ENCODE peak calls at places on chromosome 1, in ten cellular contexts. A, I, J, N, S, H, V, L, Y and C are unnamed samples.

GRCh38 chr1:17393225-17393624 is 21.2 kb downstream of the PADI6 start:
- DNase-seq in I (no peak), S (no peak), J (no peak), A (no peak), Y (no peak), V (no peak), L (no peak), H (no peak), N (no peak), C (no peak)

GRCh38 chr1:236904874-236905741 is 99.1 kb downstream of the MT1HL1 start:
- DNase-seq in Y (peak; percentile 97), H (peak; percentile 70), N (no peak), A (no peak), V (no peak), L (no peak), S (no peak), I (peak; percentile 67), J (no peak), C (peak; percentile 28)

GRCh38 chr1:231937013-231937754 is 310.6 kb downstream of the DISC1 start:
- DNase-seq in J (peak; percentile 41), A (peak; percentile 15), I (no peak), H (no peak), V (no peak), Y (no peak), L (no peak), S (no peak), N (no peak), C (no peak)

GRCh38 chr1:117592155-117592554 is 13.7 kb upstream of the TENT5C start:
- DNase-seq in S (no peak), A (no peak), I (no peak), H (no peak), Y (no peak), N (peak; percentile 36), V (no peak), L (no peak), J (peak; percentile 77), C (no peak)

GRCh38 chr1:248622491-248623106 is 12.3 kb downstream of the OR2T11 start:
- DNase-seq in N (no peak), J (peak; percentile 19), I (peak; percentile 51), H (peak; percentile 6), L (no peak), A (no peak), V (peak; percentile 3), Y (peak; percentile 22), S (no peak), C (no peak)

GRCh38 chr1:30088594-30089556 is 634.5 kb downstream of the MATN1 start:
- DNase-seq in Y (no peak), J (peak; percentile 37), S (no peak), H (no peak), N (peak; percentile 73), V (no peak), A (peak; percentile 5), L (no peak), I (no peak), C (no peak)

GRCh38 chr1:40898434-40898900 is 36.3 kb upstream of the CITED4 start:
- DNase-seq in A (no peak), H (no peak), V (no peak), S (no peak), I (peak; percentile 17), N (no peak), J (peak; percentile 52), L (no peak), Y (peak; percentile 35), C (peak; percentile 80)

GRCh38 chr1:150061632-150062101 is 5.9 kb upstream of the VPS45 start:
- DNase-seq in Y (peak; percentile 94), V (no peak), I (peak; percentile 95), L (no peak), A (no peak), S (no peak), N (no peak), J (peak; percentile 29), H (peak; percentile 28), C (peak; percentile 54)

GRCh38 chr1:33696962-33697361 is 166.9 kb upstream of the HMGB4 start:
- DNase-seq in J (no peak), S (no peak), H (no peak), Y (no peak), N (no peak), L (no peak), V (no peak), I (no peak), A (no peak), C (no peak)

GRCh38 chr1:58391056-58391455 is 155.5 kb downstream of the OMA1 start:
- DNase-seq in H (no peak), Y (no peak), I (no peak), J (no peak), N (no peak), A (no peak), V (no peak), L (peak; percentile 48), S (no peak), C (no peak)

GRCh38 chr1:29697391-29697780 is 461.1 kb downstream of the PTPRU start:
- DNase-seq in Y (no peak), H (no peak), N (no peak), I (no peak), J (no peak), S (no peak), L (no peak), A (no peak), V (no peak), C (no peak)

GRCh38 chr1:217014066-217014465 is 290.8 kb upstream of the ESRRG start:
- DNase-seq in Y (no peak), S (no peak), V (no peak), N (no peak), L (no peak), I (no peak), A (no peak), H (no peak), J (no peak), C (no peak)

GRCh38 chr1:217017172-217017571 is 293.9 kb upstream of the ESRRG start:
- DNase-seq in H (no peak), J (no peak), S (no peak), I (no peak), A (no peak), L (no peak), V (no peak), Y (no peak), N (no peak), C (no peak)

GRCh38 chr1:217021400-217021799 is 298.2 kb upstream of the ESRRG start:
- DNase-seq in V (no peak), S (no peak), I (no peak), Y (no peak), A (no peak), N (no peak), L (no peak), H (no peak), J (no peak), C (no peak)

GRCh38 chr1:217018648-217019047 is 295.4 kb upstream of the ESRRG start:
- DNase-seq in L (no peak), J (no peak), S (no peak), N (no peak), H (no peak), A (no peak), I (no peak), V (no peak), Y (no peak), C (no peak)

DNA sequence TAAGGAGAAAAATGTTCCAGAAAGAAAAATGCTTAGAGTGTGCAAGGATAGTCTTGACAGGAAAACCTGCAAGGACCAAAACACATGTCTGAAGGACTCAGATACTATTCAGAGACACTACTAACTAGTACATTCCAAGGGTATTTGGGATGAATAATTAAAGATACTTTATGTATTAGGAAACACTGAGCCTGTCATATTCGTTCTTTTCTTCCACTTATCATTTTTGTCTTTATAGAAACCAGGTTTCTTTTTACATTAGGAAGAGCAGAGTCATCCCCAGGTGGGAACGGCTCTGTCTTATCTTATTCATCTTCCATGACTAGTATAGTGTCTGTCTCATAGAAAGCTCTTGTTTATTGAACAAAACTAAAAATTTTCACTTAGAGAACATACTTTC is 296.2 kb upstream of the ESRRG start:
- DNase-seq in S (no peak), Y (no peak), J (no peak), H (no peak), N (no peak), V (no peak), L (no peak), A (no peak), I (no peak), C (no peak)
- H3K4me3 ChIP-seq in S (no peak overlapping the region), Y (no peak overlapping the region), J (no peak overlapping the region), H (no peak overlapping the region), N (no peak overlapping the region), V (no peak overlapping the region), L (no peak overlapping the region), A (no peak overlapping the region), I (no peak overlapping the region), C (no peak overlapping the region)

GRCh38 chr1:2466834-2467554 is 9.1 kb upstream of the PLCH2 start:
- DNase-seq in H (no peak), N (no peak), L (peak; percentile 84), I (no peak), Y (no peak), A (no peak), V (peak; percentile 34), S (no peak), J (no peak), C (no peak)
- H3K4me3 ChIP-seq in H (peak overlapping the region; percentile 35), N (no peak overlapping the region), L (no peak overlapping the region), I (no peak overlapping the region), Y (no peak overlapping the region), A (no peak overlapping the region), V (no peak overlapping the region), S (no peak overlapping the region), J (no peak overlapping the region), C (no peak overlapping the region)

GRCh38 chr1:51281807-51282206 is 45.7 kb downstream of the RNF11 start:
- DNase-seq in V (no peak), N (no peak), I (no peak), H (no peak), S (no peak), J (no peak), A (no peak), L (no peak), Y (no peak), C (no peak)
- H3K4me3 ChIP-seq in V (no peak overlapping the region), N (no peak overlapping the region), I (no peak overlapping the region), H (no peak overlapping the region), S (no peak overlapping the region), J (no peak overlapping the region), A (no peak overlapping the region), L (no peak overlapping the region), Y (no peak overlapping the region), C (no peak overlapping the region)

GRCh38 chr1:100719490-100719889 is at the start of gene VCAM1:
- DNase-seq in V (peak; percentile 42), N (no peak), H (no peak), Y (no peak), J (no peak), A (no peak), I (no peak), S (no peak), L (peak; percentile 61), C (no peak)

GRCh38 chr1:100724281-100724680 is 4.7 kb downstream of the VCAM1 start:
- DNase-seq in V (no peak), L (no peak), S (no peak), H (no peak), I (no peak), Y (no peak), A (no peak), N (no peak), J (no peak), C (no peak)

GRCh38 chr1:100721502-100722205 is 2.1 kb downstream of the VCAM1 start:
- DNase-seq in V (no peak), N (peak; percentile 25), I (peak; percentile 97), J (no peak), H (no peak), S (no peak), A (peak; percentile 59), Y (peak; percentile 97), L (no peak), C (peak; percentile 36)

GRCh38 chr1:100720751-100721150 is 1.2 kb downstream of the VCAM1 start:
- DNase-seq in L (no peak), I (no peak), V (no peak), Y (no peak), N (no peak), A (no peak), J (no peak), H (no peak), S (no peak), C (no peak)

GRCh38 chr1:100722211-100722610 is 2.7 kb downstream of the VCAM1 start:
- DNase-seq in J (no peak), A (no peak), N (no peak), I (peak; percentile 41), Y (no peak), S (no peak), L (no peak), V (no peak), H (no peak), C (no peak)
- H3K4me3 ChIP-seq in J (no peak overlapping the region), A (no peak overlapping the region), N (peak overlapping the region; percentile 23), I (peak overlapping the region; percentile 4), Y (no peak overlapping the region), S (no peak overlapping the region), L (peak overlapping the region; percentile 81), V (no peak overlapping the region), H (no peak overlapping the region), C (no peak overlapping the region)